ENCODE peak calls at places on chromosomes 16 and 17, in eight cellular contexts. J is astrocyte of the cerebellum, U is colonic mucosa, W is endodermal cell, G is AG04450, D is kidney epithelial cell, O is brain microvascular endothelial cell, P is cardiac fibroblast. H is an unnamed sample.

GRCh38 chr16:85444879-85445778 is 168.0 kb upstream of the GSE1 start:
- DNase-seq in J (no peak), U (peak; percentile 71), W (peak; percentile 77), G (no peak), D (no peak), O (no peak), P (no peak), H (no peak)

GRCh38 chr16:70018254-70018653 is 67.1 kb downstream of the CLEC18A start:
- DNase-seq in J (no peak), U (no peak), W (peak; percentile 80), G (no peak), D (no peak), O (peak; percentile 34), P (peak; percentile 15), H (peak; percentile 16)

GRCh38 chr16:9297437-9298113 is 206.1 kb downstream of the HAPSTR1 start:
- DNase-seq in J (no peak), U (no peak), W (peak; percentile 87), G (no peak), D (no peak), O (no peak), P (no peak), H (no peak)

GRCh38 chr17:69723741-69724140 is 309.2 kb downstream of the MAP2K6 start:
- DNase-seq in J (no peak), U (no peak), W (no peak), G (no peak), D (no peak), O (no peak), P (no peak), H (no peak)

GRCh38 chr16:70635356-70636016 is 10.9 kb upstream of the IL34 start:
- DNase-seq in J (peak; percentile 22), U (no peak), W (no peak), G (peak; percentile 51), D (no peak), O (peak; percentile 73), P (peak; percentile 82), H (no peak)

GRCh38 chr16:31487720-31488629 is 5.1 kb downstream of the SLC5A2 start:
- DNase-seq in J (no peak), U (peak; percentile 80), W (peak; percentile 89), G (no peak), D (no peak), O (no peak), P (peak; percentile 30), H (no peak)

GRCh38 chr16:88479795-88480760 is 27.0 kb downstream of the ZFPM1 start:
- DNase-seq in J (no peak), U (no peak), W (no peak), G (no peak), D (no peak), O (no peak), P (no peak), H (no peak)

GRCh38 chr16:645852-646678 is 3.1 kb upstream of the WDR90 start:
- DNase-seq in J (no peak), U (no peak), W (no peak), G (no peak), D (no peak), O (no peak), P (no peak), H (no peak)

GRCh38 chr17:65027305-65027704 is 29.2 kb downstream of the GNA13 start:
- DNase-seq in J (peak; percentile 45), U (no peak), W (peak; percentile 82), G (no peak), D (peak; percentile 43), O (peak; percentile 62), P (peak; percentile 76), H (peak; percentile 43)

GRCh38 chr16:85068746-85069145 is 41.2 kb downstream of the KIAA0513 start:
- DNase-seq in J (no peak), U (no peak), W (no peak), G (no peak), D (no peak), O (no peak), P (no peak), H (no peak)

GRCh38 chr17:74214642-74215331 is 1.4 kb downstream of the TTYH2 start:
- DNase-seq in J (no peak), U (no peak), W (no peak), G (no peak), D (no peak), O (no peak), P (no peak), H (no peak)

GRCh38 chr17:74211929-74212261 is 1.5 kb upstream of the TTYH2 start:
- DNase-seq in J (no peak), U (no peak), W (no peak), G (no peak), D (no peak), O (no peak), P (no peak), H (no peak)

GRCh38 chr17:74212262-74212912 is 984 bp upstream of the TTYH2 start:
- DNase-seq in J (no peak), U (peak; percentile 36), W (peak; percentile 88), G (no peak), D (no peak), O (no peak), P (no peak), H (no peak)

GRCh38 chr17:74213897-74214386 is 571 bp downstream of the TTYH2 start:
- DNase-seq in J (no peak), U (peak; percentile 30), W (peak; percentile 74), G (no peak), D (no peak), O (no peak), P (no peak), H (no peak)

DNA sequence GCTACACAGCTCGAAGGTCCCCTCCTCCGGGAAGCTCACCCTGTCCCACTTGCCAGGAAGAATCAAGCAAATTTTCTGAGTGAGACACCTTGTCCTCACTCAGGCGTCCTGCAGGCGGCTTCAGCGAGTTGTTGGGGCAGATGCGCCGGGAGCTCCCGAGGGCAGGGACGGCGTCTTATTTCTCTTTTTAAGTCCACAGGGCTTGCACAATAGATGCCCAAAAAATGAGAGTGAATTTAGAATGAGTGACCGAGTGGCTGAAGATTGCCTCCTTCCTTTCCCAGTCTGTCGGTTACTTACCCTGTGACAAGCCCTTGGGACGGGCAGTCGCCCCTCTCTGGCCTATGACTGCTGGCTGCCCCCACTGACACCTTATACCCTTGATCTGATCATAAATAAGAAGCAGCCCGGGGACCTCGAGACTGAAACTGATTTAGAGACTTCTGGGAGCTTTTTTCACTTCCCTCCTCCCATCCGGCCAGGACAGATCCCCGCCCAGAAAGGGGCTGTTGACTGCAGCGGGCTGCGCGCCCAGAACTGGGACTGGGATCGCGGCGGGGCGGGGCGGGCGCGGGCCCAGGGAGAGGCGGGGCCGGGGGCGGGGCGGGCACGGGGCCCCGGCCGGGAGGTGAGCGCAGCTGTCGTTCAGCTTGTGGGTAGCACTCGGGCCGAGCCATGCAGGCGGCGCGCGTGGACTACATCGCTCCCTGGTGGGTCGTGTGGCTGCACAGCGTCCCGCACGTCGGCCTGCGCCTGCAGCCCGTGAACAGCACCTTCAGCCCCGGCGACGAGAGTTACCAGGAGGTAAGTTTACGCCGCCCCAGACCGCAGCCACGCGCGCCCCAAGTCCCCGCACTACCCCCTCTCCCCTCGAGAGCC is at the start of gene TTYH2:
- DNase-seq in J (peak; percentile 53), U (peak; percentile 90), W (peak; percentile 96), G (peak; percentile 55), D (no peak), O (peak; percentile 82), P (peak; percentile 92), H (peak; percentile 71)
- TF ChIP-seq CTCF in J (peak; percentile 24), U (no peak), W (peak; percentile 59), G (peak; percentile 40), D (no peak), O (peak; percentile 57), P (peak; percentile 52), H (peak; percentile 21)

DNA sequence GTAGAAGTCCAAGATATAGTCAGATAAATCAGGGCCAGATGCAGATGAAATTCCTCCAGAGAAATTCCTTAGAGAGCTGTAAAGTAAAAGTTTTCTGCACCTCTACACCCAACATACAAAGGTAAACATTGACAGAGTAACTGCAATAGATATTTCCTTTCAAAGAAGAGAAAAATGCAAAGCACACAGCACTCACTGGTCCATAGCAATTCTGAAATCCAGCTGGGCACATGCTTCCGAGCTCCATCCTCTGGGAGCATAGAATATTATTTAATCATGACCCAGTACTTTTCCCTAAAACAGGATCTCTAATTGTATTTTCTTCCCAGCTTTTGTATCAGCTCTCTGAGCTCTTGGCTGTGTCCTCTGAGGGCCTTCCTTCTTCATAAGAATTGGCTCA is 239.5 kb upstream of the IRX3 start:
- DNase-seq in J (no peak), U (no peak), W (no peak), G (no peak), D (no peak), O (no peak), P (no peak), H (no peak)
- H3K4me3 ChIP-seq in J (no peak overlapping the region), U (no peak overlapping the region), W (no peak overlapping the region), G (no peak overlapping the region), D (no peak overlapping the region), O (no peak overlapping the region), P (no peak overlapping the region), H (no peak overlapping the region)

DNA sequence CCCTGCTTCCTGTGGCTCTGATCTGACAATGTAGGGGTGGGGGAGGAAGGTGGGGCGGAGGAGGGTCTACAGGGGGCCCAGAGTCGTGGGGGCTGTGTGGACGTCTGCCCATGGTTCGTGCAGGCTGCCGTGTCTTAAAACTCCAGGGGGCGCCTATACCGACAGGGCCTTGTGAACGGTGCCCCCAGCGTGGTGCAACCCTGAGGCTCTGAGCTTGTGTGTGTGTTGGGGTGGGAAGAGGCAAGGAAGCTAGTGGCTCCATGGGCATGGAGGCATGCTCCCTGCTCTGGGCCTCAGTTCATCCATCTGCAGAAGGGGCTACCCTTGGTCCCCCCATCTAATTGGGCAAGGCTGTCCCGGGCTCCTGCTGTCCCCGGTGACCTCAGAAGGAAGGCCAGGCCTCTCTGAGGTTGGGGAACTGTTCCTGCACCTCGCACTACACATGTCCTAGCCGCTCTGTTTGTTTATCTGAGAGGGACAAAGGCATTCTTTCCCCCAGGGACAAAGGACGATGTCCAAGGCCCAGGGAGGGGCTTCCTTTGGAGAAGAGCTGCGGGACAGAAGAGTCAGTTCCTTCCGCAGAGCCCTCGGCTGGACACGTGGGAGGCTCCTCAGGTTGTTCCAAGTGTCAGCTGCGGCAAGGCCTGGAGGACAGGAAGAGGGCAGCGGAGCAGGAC is 13.5 kb downstream of the CA4 start:
- DNase-seq in J (no peak), U (no peak), W (peak; percentile 85), G (no peak), D (no peak), O (no peak), P (no peak), H (no peak)
- TF ChIP-seq CTCF in J (no peak), U (no peak), W (peak; percentile 58), G (no peak), D (no peak), O (peak; percentile 45), P (no peak), H (peak; percentile 13)

DNA sequence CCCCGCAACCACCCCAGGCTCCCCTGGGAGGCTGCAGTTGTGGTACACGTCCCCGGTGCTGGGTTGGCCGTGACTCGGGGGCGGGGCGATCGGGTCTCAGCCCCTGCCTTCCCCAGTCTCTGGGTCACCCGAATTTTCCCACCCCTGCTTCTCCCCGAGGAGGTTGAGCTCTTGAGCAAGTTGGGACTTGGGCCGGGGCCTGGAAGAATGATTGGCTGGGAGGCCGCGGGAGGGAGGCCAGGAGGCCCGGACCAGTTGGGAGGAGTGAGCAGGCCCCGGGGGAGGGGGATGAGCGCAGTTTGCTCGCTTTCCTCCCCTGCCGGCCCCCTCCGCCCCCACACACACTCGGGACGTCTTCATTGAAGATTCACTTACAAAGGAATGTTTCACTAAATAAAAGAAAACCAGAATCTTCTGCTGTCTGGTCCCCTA is 4.5 kb upstream of the HEXIM1 start:
- DNase-seq in J (no peak), U (peak; percentile 71), W (peak; percentile 95), G (no peak), D (no peak), O (peak; percentile 74), P (peak; percentile 95), H (no peak)
- H3K4me3 ChIP-seq in J (peak overlapping the region; percentile 16), U (peak overlapping the region; percentile 30), W (peak overlapping the region; percentile 49), G (peak overlapping the region; percentile 48), D (no peak overlapping the region), O (peak overlapping the region; percentile 47), P (peak overlapping the region; percentile 37), H (peak overlapping the region; percentile 22)

H was measured in HFF-Myc.